ENCODE peak calls at places on chromosome 2, in eight cellular contexts. One of them, this sample, is unnamed.

GRCh38 chr2:109136542-109136941 is 7.5 kb downstream of the SH3RF3 start:
- DNase-seq in psoas muscle: no peak
- DNase-seq in activated naive CD4-positive, alpha-beta T cell treated with anti-CD3 and anti-CD28 coated beads for 36 hours: no peak
- DNase-seq in NCI-H345: no peak
- DNase-seq in NCI-H2029: no peak
- DNase-seq in brain microvascular endothelial cell: no peak
- DNase-seq in iris pigment epithelial cell: no peak
- DNase-seq in NAMALWA: no peak
- DNase-seq in this sample: no peak

GRCh38 chr2:98464772-98465310 is 20.2 kb downstream of the INPP4A start:
- DNase-seq in brain microvascular endothelial cell: no peak
- DNase-seq in psoas muscle: no peak
- DNase-seq in NCI-H345: no peak
- DNase-seq in activated naive CD4-positive, alpha-beta T cell treated with anti-CD3 and anti-CD28 coated beads for 36 hours: peak; percentile 64
- DNase-seq in iris pigment epithelial cell: peak; percentile 17
- DNase-seq in NCI-H2029: no peak
- DNase-seq in NAMALWA: peak; percentile 67
- DNase-seq in this sample: no peak

GRCh38 chr2:161139098-161139987 is 20.9 kb upstream of the TANK start:
- DNase-seq in NCI-H2029: no peak
- DNase-seq in NAMALWA: peak; percentile 61
- DNase-seq in iris pigment epithelial cell: peak; percentile 85
- DNase-seq in psoas muscle: no peak
- DNase-seq in activated naive CD4-positive, alpha-beta T cell treated with anti-CD3 and anti-CD28 coated beads for 36 hours: no peak
- DNase-seq in brain microvascular endothelial cell: peak; percentile 69
- DNase-seq in NCI-H345: no peak
- DNase-seq in this sample: peak; percentile 64

GRCh38 chr2:97868986-97869721 is 126.6 kb downstream of the TMEM131 start:
- DNase-seq in psoas muscle: peak; percentile 66
- DNase-seq in NCI-H2029: no peak
- DNase-seq in activated naive CD4-positive, alpha-beta T cell treated with anti-CD3 and anti-CD28 coated beads for 36 hours: no peak
- DNase-seq in iris pigment epithelial cell: peak; percentile 80
- DNase-seq in NAMALWA: no peak
- DNase-seq in brain microvascular endothelial cell: peak; percentile 90
- DNase-seq in NCI-H345: no peak
- DNase-seq in this sample: peak; percentile 94

GRCh38 chr2:100213595-100213994 is 71.2 kb upstream of the AFF3 start:
- DNase-seq in NAMALWA: no peak
- DNase-seq in iris pigment epithelial cell: no peak
- DNase-seq in psoas muscle: no peak
- DNase-seq in brain microvascular endothelial cell: no peak
- DNase-seq in NCI-H345: no peak
- DNase-seq in activated naive CD4-positive, alpha-beta T cell treated with anti-CD3 and anti-CD28 coated beads for 36 hours: no peak
- DNase-seq in NCI-H2029: no peak
- DNase-seq in this sample: no peak

GRCh38 chr2:94874277-94874997 is 3.2 kb downstream of the TEKT4 start:
- DNase-seq in NCI-H2029: peak; percentile 2
- DNase-seq in NAMALWA: peak; percentile 72
- DNase-seq in brain microvascular endothelial cell: no peak
- DNase-seq in iris pigment epithelial cell: peak; percentile 8
- DNase-seq in NCI-H345: peak; percentile 66
- DNase-seq in activated naive CD4-positive, alpha-beta T cell treated with anti-CD3 and anti-CD28 coated beads for 36 hours: peak; percentile 75
- DNase-seq in psoas muscle: no peak
- DNase-seq in this sample: no peak

GRCh38 chr2:8312221-8312620 is 369.6 kb upstream of the ID2 start:
- DNase-seq in brain microvascular endothelial cell: no peak
- DNase-seq in iris pigment epithelial cell: no peak
- DNase-seq in psoas muscle: no peak
- DNase-seq in NCI-H2029: no peak
- DNase-seq in NCI-H345: no peak
- DNase-seq in activated naive CD4-positive, alpha-beta T cell treated with anti-CD3 and anti-CD28 coated beads for 36 hours: no peak
- DNase-seq in NAMALWA: peak; percentile 25
- DNase-seq in this sample: no peak

GRCh38 chr2:172471168-172471567 is 43.8 kb downstream of the ITGA6 start:
- DNase-seq in brain microvascular endothelial cell: no peak
- DNase-seq in NCI-H345: no peak
- DNase-seq in psoas muscle: no peak
- DNase-seq in NCI-H2029: no peak
- DNase-seq in iris pigment epithelial cell: no peak
- DNase-seq in activated naive CD4-positive, alpha-beta T cell treated with anti-CD3 and anti-CD28 coated beads for 36 hours: no peak
- DNase-seq in NAMALWA: no peak
- DNase-seq in this sample: no peak

GRCh38 chr2:150909613-150910012 is 352.1 kb downstream of the RBM43 start:
- DNase-seq in psoas muscle: no peak
- DNase-seq in NCI-H2029: no peak
- DNase-seq in activated naive CD4-positive, alpha-beta T cell treated with anti-CD3 and anti-CD28 coated beads for 36 hours: no peak
- DNase-seq in NCI-H345: no peak
- DNase-seq in iris pigment epithelial cell: no peak
- DNase-seq in brain microvascular endothelial cell: no peak
- DNase-seq in NAMALWA: peak; percentile 19
- DNase-seq in this sample: no peak

GRCh38 chr2:115560671-115561070 is 1118.2 kb downstream of the DPP10 start:
- DNase-seq in brain microvascular endothelial cell: no peak
- DNase-seq in activated naive CD4-positive, alpha-beta T cell treated with anti-CD3 and anti-CD28 coated beads for 36 hours: no peak
- DNase-seq in psoas muscle: no peak
- DNase-seq in iris pigment epithelial cell: no peak
- DNase-seq in NCI-H2029: no peak
- DNase-seq in NCI-H345: no peak
- DNase-seq in NAMALWA: no peak
- DNase-seq in this sample: no peak

GRCh38 chr2:166784296-166784946 is 103.9 kb upstream of the XIRP2 start:
- DNase-seq in NCI-H2029: peak; percentile 81
- DNase-seq in NCI-H345: peak; percentile 70
- DNase-seq in brain microvascular endothelial cell: no peak
- DNase-seq in iris pigment epithelial cell: no peak
- DNase-seq in psoas muscle: no peak
- DNase-seq in activated naive CD4-positive, alpha-beta T cell treated with anti-CD3 and anti-CD28 coated beads for 36 hours: no peak
- DNase-seq in NAMALWA: no peak
- DNase-seq in this sample: no peak

GRCh38 chr2:53880756-53881155 is 21.0 kb upstream of the GPR75 start:
- DNase-seq in brain microvascular endothelial cell: no peak
- DNase-seq in NCI-H345: no peak
- DNase-seq in NCI-H2029: no peak
- DNase-seq in NAMALWA: no peak
- DNase-seq in activated naive CD4-positive, alpha-beta T cell treated with anti-CD3 and anti-CD28 coated beads for 36 hours: no peak
- DNase-seq in psoas muscle: no peak
- DNase-seq in iris pigment epithelial cell: peak; percentile 81
- DNase-seq in this sample: peak; percentile 81

GRCh38 chr2:232522014-232522854 is 2.0 kb downstream of the PRSS56 start:
- DNase-seq in brain microvascular endothelial cell: no peak
- DNase-seq in activated naive CD4-positive, alpha-beta T cell treated with anti-CD3 and anti-CD28 coated beads for 36 hours: peak; percentile 63
- DNase-seq in NCI-H345: peak; percentile 29
- DNase-seq in NAMALWA: peak; percentile 55
- DNase-seq in psoas muscle: peak; percentile 70
- DNase-seq in iris pigment epithelial cell: no peak
- DNase-seq in NCI-H2029: no peak
- DNase-seq in this sample: no peak

GRCh38 chr2:30366199-30366691 is 80.8 kb upstream of the LCLAT1 start:
- DNase-seq in activated naive CD4-positive, alpha-beta T cell treated with anti-CD3 and anti-CD28 coated beads for 36 hours: peak; percentile 74
- DNase-seq in brain microvascular endothelial cell: peak; percentile 29
- DNase-seq in psoas muscle: no peak
- DNase-seq in NCI-H2029: no peak
- DNase-seq in NAMALWA: no peak
- DNase-seq in iris pigment epithelial cell: peak; percentile 21
- DNase-seq in NCI-H345: no peak
- DNase-seq in this sample: peak; percentile 44

GRCh38 chr2:166539340-166540162 is 45.5 kb upstream of the SCN7A start:
- DNase-seq in iris pigment epithelial cell: peak; percentile 62
- DNase-seq in brain microvascular endothelial cell: peak; percentile 67
- DNase-seq in NCI-H345: peak; percentile 73
- DNase-seq in activated naive CD4-positive, alpha-beta T cell treated with anti-CD3 and anti-CD28 coated beads for 36 hours: peak; percentile 21
- DNase-seq in NAMALWA: peak; percentile 81
- DNase-seq in psoas muscle: no peak
- DNase-seq in NCI-H2029: peak; percentile 52
- DNase-seq in this sample: peak; percentile 42

GRCh38 chr2:99697811-99698568 is 208.2 kb upstream of the REV1 start:
- DNase-seq in iris pigment epithelial cell: peak; percentile 65
- DNase-seq in brain microvascular endothelial cell: peak; percentile 81
- DNase-seq in NCI-H2029: no peak
- DNase-seq in psoas muscle: peak; percentile 28
- DNase-seq in activated naive CD4-positive, alpha-beta T cell treated with anti-CD3 and anti-CD28 coated beads for 36 hours: no peak
- DNase-seq in NAMALWA: no peak
- DNase-seq in NCI-H345: no peak
- DNase-seq in this sample: peak; percentile 98

GRCh38 chr2:227325824-227326195 is 759 bp downstream of the MFF start:
- DNase-seq in NCI-H345: peak; percentile 31
- DNase-seq in NCI-H2029: peak; percentile 7
- DNase-seq in iris pigment epithelial cell: peak; percentile 50
- DNase-seq in activated naive CD4-positive, alpha-beta T cell treated with anti-CD3 and anti-CD28 coated beads for 36 hours: peak; percentile 7
- DNase-seq in psoas muscle: no peak
- DNase-seq in NAMALWA: no peak
- DNase-seq in brain microvascular endothelial cell: peak; percentile 33
- DNase-seq in this sample: peak; percentile 33

GRCh38 chr2:110729106-110729505 is 3.3 kb upstream of the ACOXL start:
- DNase-seq in NAMALWA: no peak
- DNase-seq in iris pigment epithelial cell: no peak
- DNase-seq in activated naive CD4-positive, alpha-beta T cell treated with anti-CD3 and anti-CD28 coated beads for 36 hours: no peak
- DNase-seq in brain microvascular endothelial cell: no peak
- DNase-seq in NCI-H2029: no peak
- DNase-seq in NCI-H345: no peak
- DNase-seq in psoas muscle: no peak
- DNase-seq in this sample: no peak

GRCh38 chr2:134815741-134816140 is 22.7 kb upstream of the ACMSD start:
- DNase-seq in NCI-H2029: no peak
- DNase-seq in NCI-H345: no peak
- DNase-seq in NAMALWA: no peak
- DNase-seq in activated naive CD4-positive, alpha-beta T cell treated with anti-CD3 and anti-CD28 coated beads for 36 hours: no peak
- DNase-seq in psoas muscle: no peak
- DNase-seq in iris pigment epithelial cell: no peak
- DNase-seq in brain microvascular endothelial cell: no peak
- DNase-seq in this sample: no peak

GRCh38 chr2:45191972-45192371 is 182.7 kb upstream of the SIX2 start:
- DNase-seq in iris pigment epithelial cell: no peak
- DNase-seq in NAMALWA: no peak
- DNase-seq in NCI-H345: no peak
- DNase-seq in psoas muscle: peak; percentile 61
- DNase-seq in NCI-H2029: no peak
- DNase-seq in activated naive CD4-positive, alpha-beta T cell treated with anti-CD3 and anti-CD28 coated beads for 36 hours: no peak
- DNase-seq in brain microvascular endothelial cell: no peak
- DNase-seq in this sample: peak; percentile 29

GRCh38 chr2:206482123-206482522 is 38.8 kb downstream of the ADAM23 start:
- DNase-seq in brain microvascular endothelial cell: no peak
- DNase-seq in activated naive CD4-positive, alpha-beta T cell treated with anti-CD3 and anti-CD28 coated beads for 36 hours: no peak
- DNase-seq in NCI-H2029: no peak
- DNase-seq in NAMALWA: no peak
- DNase-seq in iris pigment epithelial cell: peak; percentile 33
- DNase-seq in psoas muscle: no peak
- DNase-seq in NCI-H345: no peak
- DNase-seq in this sample: no peak

GRCh38 chr2:203533696-203534471 is 1.2 kb downstream of the RAPH1 start:
- DNase-seq in activated naive CD4-positive, alpha-beta T cell treated with anti-CD3 and anti-CD28 coated beads for 36 hours: peak; percentile 6
- DNase-seq in brain microvascular endothelial cell: peak; percentile 27
- DNase-seq in NCI-H345: no peak
- DNase-seq in iris pigment epithelial cell: peak; percentile 69
- DNase-seq in NAMALWA: peak; percentile 17
- DNase-seq in psoas muscle: no peak
- DNase-seq in NCI-H2029: no peak
- DNase-seq in this sample: peak; percentile 90

GRCh38 chr2:19607931-19608762 is 249.7 kb upstream of the OSR1 start:
- DNase-seq in brain microvascular endothelial cell: peak; percentile 71
- DNase-seq in NAMALWA: no peak
- DNase-seq in iris pigment epithelial cell: peak; percentile 94
- DNase-seq in NCI-H2029: no peak
- DNase-seq in psoas muscle: peak; percentile 55
- DNase-seq in activated naive CD4-positive, alpha-beta T cell treated with anti-CD3 and anti-CD28 coated beads for 36 hours: no peak
- DNase-seq in NCI-H345: no peak
- DNase-seq in this sample: peak; percentile 87

GRCh38 chr2:32884346-32884745 is 62.4 kb upstream of the LTBP1 start:
- DNase-seq in psoas muscle: no peak
- DNase-seq in NCI-H2029: no peak
- DNase-seq in NCI-H345: no peak
- DNase-seq in iris pigment epithelial cell: peak; percentile 19
- DNase-seq in activated naive CD4-positive, alpha-beta T cell treated with anti-CD3 and anti-CD28 coated beads for 36 hours: no peak
- DNase-seq in NAMALWA: no peak
- DNase-seq in brain microvascular endothelial cell: no peak
- DNase-seq in this sample: peak; percentile 17

GRCh38 chr2:112692914-112693313 is 27.9 kb upstream of the NT5DC4 start:
- DNase-seq in NCI-H345: no peak
- DNase-seq in psoas muscle: no peak
- DNase-seq in iris pigment epithelial cell: no peak
- DNase-seq in brain microvascular endothelial cell: no peak
- DNase-seq in NAMALWA: no peak
- DNase-seq in activated naive CD4-positive, alpha-beta T cell treated with anti-CD3 and anti-CD28 coated beads for 36 hours: peak; percentile 70
- DNase-seq in NCI-H2029: no peak
- DNase-seq in this sample: peak; percentile 19

This sample was measured in astrocyte.